ENCODE peak calls at places on chromosome 17, in seven cellular contexts. P, Q, Y, M, G, W and K are unnamed samples.

GRCh38 chr17:79098282-79098867 is 23.8 kb downstream of the ENGASE start:
- DNase-seq in P (no peak), Q (no peak), Y (no peak), M (no peak), G (no peak), W (no peak), K (no peak)

GRCh38 chr17:29036584-29036983 is 6.4 kb upstream of the PIPOX start:
- DNase-seq in P (no peak), Q (no peak), Y (no peak), M (no peak), G (no peak), W (no peak), K (no peak)

GRCh38 chr17:19728114-19728495 is 11.7 kb upstream of the SLC47A2 start:
- DNase-seq in P (no peak), Q (no peak), Y (no peak), M (no peak), G (peak; percentile 95), W (no peak), K (no peak)

GRCh38 chr17:75067856-75068255 is 19.9 kb upstream of the SLC16A5 start:
- DNase-seq in P (no peak), Q (no peak), Y (no peak), M (no peak), G (no peak), W (no peak), K (no peak)

GRCh38 chr17:79279320-79279719 is 204.7 kb downstream of the ENGASE start:
- DNase-seq in P (no peak), Q (no peak), Y (no peak), M (no peak), G (no peak), W (no peak), K (no peak)

GRCh38 chr17:5703736-5704135 is 119.4 kb upstream of the NLRP1 start:
- DNase-seq in P (no peak), Q (no peak), Y (no peak), M (no peak), G (no peak), W (no peak), K (no peak)

GRCh38 chr17:34979650-34980352 is 511 bp upstream of the LIG3 start:
- DNase-seq in P (no peak), Q (no peak), Y (no peak), M (no peak), G (no peak), W (no peak), K (no peak)

GRCh38 chr17:3988297-3989120 is 24.3 kb upstream of the ATP2A3 start:
- DNase-seq in P (no peak), Q (no peak), Y (no peak), M (no peak), G (no peak), W (no peak), K (no peak)

GRCh38 chr17:50047488-50048126 is 8.3 kb upstream of the ITGA3 start:
- DNase-seq in P (no peak), Q (no peak), Y (no peak), M (no peak), G (peak; percentile 32), W (no peak), K (peak; percentile 90)

GRCh38 chr17:75769536-75769935 is 4.5 kb upstream of the GALK1 start:
- DNase-seq in P (no peak), Q (no peak), Y (no peak), M (no peak), G (peak; percentile 8), W (no peak), K (no peak)

GRCh38 chr17:59420901-59421300 is 89.4 kb downstream of the YPEL2 start:
- DNase-seq in P (no peak), Q (no peak), Y (no peak), M (no peak), G (no peak), W (no peak), K (no peak)

GRCh38 chr17:76537288-76537577 is 276 bp downstream of the CYGB start:
- DNase-seq in P (no peak), Q (no peak), Y (no peak), M (no peak), G (peak; percentile 79), W (no peak), K (no peak)

GRCh38 chr17:8192070-8192815 is 2.3 kb upstream of the BORCS6 start:
- DNase-seq in P (peak; percentile 67), Q (peak; percentile 76), Y (peak; percentile 83), M (no peak), G (peak; percentile 85), W (no peak), K (no peak)

GRCh38 chr17:35160354-35161201 is 13.0 kb downstream of the UNC45B start:
- DNase-seq in P (no peak), Q (no peak), Y (no peak), M (no peak), G (no peak), W (no peak), K (no peak)

GRCh38 chr17:43428524-43428923 is 29.7 kb downstream of the ARL4D start:
- DNase-seq in P (no peak), Q (no peak), Y (no peak), M (no peak), G (no peak), W (no peak), K (no peak)

GRCh38 chr17:41131979-41132378 is 8.0 kb upstream of the KRTAP4-12 start:
- DNase-seq in P (no peak), Q (no peak), Y (no peak), M (no peak), G (no peak), W (no peak), K (no peak)

GRCh38 chr17:3529817-3530741 is 27.5 kb downstream of the TRPV3 start:
- DNase-seq in P (no peak), Q (no peak), Y (no peak), M (no peak), G (peak; percentile 82), W (no peak), K (no peak)

GRCh38 chr17:40071720-40072480 is 9.1 kb downstream of the THRA start:
- DNase-seq in P (peak; percentile 80), Q (no peak), Y (peak; percentile 33), M (no peak), G (peak; percentile 91), W (no peak), K (no peak)

GRCh38 chr17:42120161-42121065 is 754 bp downstream of the KAT2A start:
- DNase-seq in P (no peak), Q (peak; percentile 62), Y (no peak), M (no peak), G (no peak), W (no peak), K (no peak)

GRCh38 chr17:74430385-74430705 is 1.5 kb upstream of the GPRC5C start:
- DNase-seq in P (no peak), Q (no peak), Y (no peak), M (no peak), G (no peak), W (no peak), K (no peak)

GRCh38 chr17:39225974-39226683 is 384 bp upstream of the STAC2 start:
- DNase-seq in P (no peak), Q (peak; percentile 83), Y (peak; percentile 36), M (no peak), G (peak; percentile 83), W (no peak), K (no peak)

GRCh38 chr17:75622071-75622470 is 11.2 kb upstream of the SMIM5 start:
- DNase-seq in P (no peak), Q (no peak), Y (no peak), M (no peak), G (no peak), W (no peak), K (no peak)